ENCODE peak calls at places on chromosome 21, in seven cellular contexts. I is HuH-7.5; S is mesothelial cell of epicardium; D is kidney tubule cell; J is K562; Z is KG1; L is CD4-positive, alpha-beta memory T cell. K is an unnamed sample.

GRCh38 chr21:21003701-21004100 is 5.5 kb downstream of the NCAM2 start:
- DNase-seq in I (no peak), S (no peak), D (peak), J (peak), Z (peak), L (no peak), K (peak)

GRCh38 chr21:29164330-29164942 is 34.0 kb downstream of the MAP3K7CL start:
- DNase-seq in I (peak), S (no peak), D (peak), J (no peak), Z (peak), L (no peak), K (peak)

GRCh38 chr21:45289655-45290515 is 2.2 kb upstream of the POFUT2 start:
- DNase-seq in I (no peak), S (peak), D (no peak), J (no peak), Z (no peak), L (no peak), K (no peak)

GRCh38 chr21:44931501-44932365 is 8.1 kb upstream of the SLX9 start:
- DNase-seq in I (no peak), S (no peak), D (no peak), J (no peak), Z (no peak), L (peak), K (peak)

GRCh38 chr21:31557956-31558838 is 101.3 kb upstream of the SOD1 start:
- DNase-seq in I (no peak), S (peak), D (peak), J (no peak), Z (no peak), L (peak), K (peak)

GRCh38 chr21:36917487-36918158 is 48.8 kb downstream of the HLCS start:
- DNase-seq in I (peak), S (peak), D (peak), J (no peak), Z (no peak), L (no peak), K (peak)

GRCh38 chr21:43890042-43890441 is 25.0 kb downstream of the AGPAT3 start:
- DNase-seq in I (no peak), S (no peak), D (no peak), J (peak), Z (no peak), L (no peak), K (no peak)

GRCh38 chr21:43864313-43864805 is 664 bp upstream of the AGPAT3 start:
- DNase-seq in I (peak), S (no peak), D (peak), J (peak), Z (peak), L (peak), K (peak)

GRCh38 chr21:15562748-15563147 is 167.0 kb upstream of the USP25 start:
- DNase-seq in I (no peak), S (no peak), D (no peak), J (no peak), Z (no peak), L (no peak), K (no peak)

GRCh38 chr21:44306926-44307687 is 7.3 kb downstream of the PFKL start:
- DNase-seq in I (no peak), S (no peak), D (no peak), J (no peak), Z (no peak), L (no peak), K (no peak)

GRCh38 chr21:14353712-14354111 is 29.2 kb downstream of the HSPA13 start:
- DNase-seq in I (no peak), S (no peak), D (no peak), J (no peak), Z (no peak), L (no peak), K (peak)

GRCh38 chr21:39319814-39320332 is 6.4 kb upstream of the BRWD1 start:
- DNase-seq in I (no peak), S (no peak), D (no peak), J (peak), Z (no peak), L (no peak), K (no peak)

GRCh38 chr21:32597205-32597604 is 11.9 kb upstream of the TCP10L start:
- DNase-seq in I (no peak), S (no peak), D (peak), J (no peak), Z (no peak), L (no peak), K (peak)

GRCh38 chr21:17609681-17610080 is 3.0 kb downstream of the BTG3 start:
- DNase-seq in I (no peak), S (no peak), D (no peak), J (no peak), Z (no peak), L (no peak), K (no peak)

GRCh38 chr21:30083120-30083945 is 83.3 kb downstream of the CLDN17 start:
- DNase-seq in I (no peak), S (no peak), D (no peak), J (no peak), Z (no peak), L (no peak), K (peak)

GRCh38 chr21:21232320-21232719 is 234.1 kb downstream of the NCAM2 start:
- DNase-seq in I (no peak), S (no peak), D (peak), J (no peak), Z (no peak), L (no peak), K (peak)

GRCh38 chr21:46287541-46287940 is 1.4 kb downstream of the YBEY start:
- DNase-seq in I (no peak), S (no peak), D (no peak), J (no peak), Z (no peak), L (no peak), K (no peak)

GRCh38 chr21:31203371-31204054 is 140.5 kb downstream of the TIAM1 start:
- DNase-seq in I (no peak), S (no peak), D (peak), J (no peak), Z (no peak), L (no peak), K (no peak)

GRCh38 chr21:38439957-38440356 is 58.3 kb downstream of the ERG start:
- DNase-seq in I (no peak), S (no peak), D (no peak), J (no peak), Z (no peak), L (no peak), K (no peak)

GRCh38 chr21:44935533-44935927 is 4.3 kb upstream of the SLX9 start:
- DNase-seq in I (no peak), S (no peak), D (no peak), J (no peak), Z (no peak), L (no peak), K (peak)

GRCh38 chr21:42376338-42376982 is 10.1 kb upstream of the TFF1 start:
- DNase-seq in I (no peak), S (no peak), D (no peak), J (peak), Z (no peak), L (no peak), K (no peak)

GRCh38 chr21:46001821-46002681 is 20.5 kb downstream of the COL6A1 start:
- DNase-seq in I (no peak), S (peak), D (no peak), J (no peak), Z (no peak), L (no peak), K (no peak)

GRCh38 chr21:20971296-20971921 is 26.8 kb upstream of the NCAM2 start:
- DNase-seq in I (peak), S (peak), D (peak), J (peak), Z (peak), L (no peak), K (peak)

GRCh38 chr21:21973806-21974205 is 975.6 kb downstream of the NCAM2 start:
- DNase-seq in I (no peak), S (no peak), D (no peak), J (no peak), Z (no peak), L (no peak), K (no peak)

GRCh38 chr21:37983336-37984095 is 67.3 kb upstream of the KCNJ6 start:
- DNase-seq in I (no peak), S (no peak), D (peak), J (no peak), Z (no peak), L (no peak), K (no peak)